ENCODE peak calls at places on chromosomes 3 and 15, in ten cellular contexts. W is body of pancreas, Y is transverse colon, V is adrenal gland, A is IMR-90, S is stomach, B is testis, N is A549, H is endothelial cell of umbilical vein, U is heart left ventricle. I is an unnamed sample. For H3K4me1, the result is how much of the 10 kb centered on the place peaks cover.

GRCh38 chr15:69973102-69973714 is 124.5 kb downstream of the TLE3 start:
- DNase-seq in W (peak), Y (no peak), V (no peak), A (peak), S (no peak), B (no peak), N (peak), H (no peak), U (no peak), I (no peak)

GRCh38 chr15:77856718-77857346 is 220.7 kb downstream of the TBC1D2B start:
- DNase-seq in W (no peak), Y (no peak), V (no peak), A (no peak), S (no peak), B (no peak), N (no peak), H (no peak), U (no peak), I (no peak)

GRCh38 chr3:98770261-98771039 is 7.3 kb downstream of the ST3GAL6 start:
- DNase-seq in W (peak), Y (peak), V (peak), A (no peak), S (peak), B (no peak), N (no peak), H (no peak), U (peak), I (no peak)

GRCh38 chr15:27353837-27354236 is 382.9 kb downstream of the GABRG3 start:
- DNase-seq in W (no peak), Y (no peak), V (no peak), A (no peak), S (no peak), B (no peak), N (no peak), H (no peak), U (no peak), I (no peak)

GRCh38 chr15:82937659-82938058 is 14.9 kb downstream of the HOMER2 start:
- DNase-seq in W (peak), Y (no peak), V (no peak), A (no peak), S (no peak), B (no peak), N (no peak), H (no peak), U (no peak), I (no peak)

GRCh38 chr15:28954466-28955159 is 68.8 kb downstream of the APBA2 start:
- DNase-seq in W (no peak), Y (no peak), V (no peak), A (no peak), S (no peak), B (no peak), N (no peak), H (no peak), U (no peak), I (no peak)

GRCh38 chr3:168040624-168041208 is 55.0 kb downstream of the GOLIM4 start:
- DNase-seq in W (peak), Y (no peak), V (no peak), A (peak), S (no peak), B (peak), N (peak), H (peak), U (no peak), I (no peak)

GRCh38 chr3:14948609-14949038 is 1.2 kb downstream of the NR2C2 start:
- DNase-seq in W (no peak), Y (no peak), V (no peak), A (no peak), S (no peak), B (no peak), N (peak), H (no peak), U (no peak), I (no peak)

GRCh38 chr3:61253756-61254155 is 2.5 kb upstream of the FHIT start:
- DNase-seq in W (no peak), Y (no peak), V (no peak), A (no peak), S (no peak), B (no peak), N (no peak), H (no peak), U (no peak), I (no peak)

GRCh38 chr3:15797600-15798303 is at the start of gene ANKRD28:
- DNase-seq in W (no peak), Y (no peak), V (no peak), A (peak), S (no peak), B (no peak), N (peak), H (peak), U (no peak), I (no peak)

GRCh38 chr3:158471639-158472294 is 99.2 kb upstream of the MLF1 start:
- DNase-seq in W (no peak), Y (no peak), V (no peak), A (peak), S (no peak), B (no peak), N (no peak), H (peak), U (no peak), I (no peak)

GRCh38 chr3:28317438-28318022 is 31.0 kb upstream of the ZCWPW2 start:
- DNase-seq in W (peak), Y (peak), V (peak), A (peak), S (no peak), B (peak), N (peak), H (peak), U (no peak), I (no peak)

GRCh38 chr3:16072420-16073110 is 101.9 kb upstream of the GALNT15 start:
- DNase-seq in W (no peak), Y (no peak), V (no peak), A (peak), S (no peak), B (no peak), N (no peak), H (no peak), U (no peak), I (no peak)

DNA sequence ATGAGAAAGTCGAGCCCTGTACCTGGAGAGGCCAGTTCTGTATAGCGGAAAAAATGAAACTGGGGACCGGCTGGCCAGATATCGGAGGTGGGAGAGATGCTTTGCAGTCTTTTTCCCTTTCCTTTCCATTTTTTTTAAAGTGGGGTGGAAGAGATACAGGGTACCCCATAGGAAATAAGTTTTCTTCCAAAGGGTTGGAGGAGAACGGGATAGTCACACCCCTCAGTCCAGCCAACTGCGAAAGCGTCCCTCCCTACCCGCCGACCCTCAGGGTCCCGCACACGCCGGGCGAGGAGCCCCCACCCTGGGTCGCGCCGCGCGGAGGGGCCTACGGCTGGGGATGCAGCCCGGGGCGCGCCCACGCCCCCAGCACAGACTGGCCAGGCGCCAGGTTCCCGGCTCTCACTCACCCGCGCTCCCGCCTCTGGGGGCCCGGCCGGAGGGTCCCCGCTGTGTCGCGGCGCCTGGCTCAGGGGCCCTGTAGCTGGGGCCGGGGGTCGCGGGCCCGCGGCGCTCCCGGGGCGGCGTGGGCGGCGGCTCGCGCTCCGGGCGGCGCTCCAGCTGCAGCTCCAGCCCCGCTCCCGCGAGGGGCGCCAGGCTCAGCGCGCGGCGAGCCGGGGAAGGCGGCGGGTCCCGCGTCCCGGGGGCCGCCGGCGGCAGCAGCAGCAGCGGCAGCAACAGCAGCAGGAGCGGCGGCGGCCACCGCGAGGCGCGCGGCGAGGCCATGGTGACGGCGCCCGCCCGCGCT is 458 bp downstream of the HEG1 start:
- DNase-seq in W (no peak), Y (no peak), V (no peak), A (peak), S (no peak), B (no peak), N (no peak), H (no peak), U (peak), I (no peak)
- H3K4me1 ChIP-seq in W (under half), Y (half or more), V (under half), A (under half), S (under half), B (under half), N (under half), H (half or more), U (under half), I (under half)

GRCh38 chr3:20450611-20451010 is 264.6 kb upstream of the SGO1 start:
- DNase-seq in W (no peak), Y (no peak), V (no peak), A (no peak), S (no peak), B (no peak), N (no peak), H (no peak), U (no peak), I (no peak)

GRCh38 chr3:20451170-20451569 is 265.2 kb upstream of the SGO1 start:
- DNase-seq in W (no peak), Y (no peak), V (no peak), A (no peak), S (no peak), B (no peak), N (no peak), H (no peak), U (no peak), I (no peak)
- TF ChIP-seq POLR2A in W (no peak), Y (no peak), V (no peak), A (no peak), S (no peak), B (no peak), N (no peak), H (no peak), U (no peak), I (no peak)

GRCh38 chr3:69659180-69659915 is 79.9 kb upstream of the MITF start:
- DNase-seq in W (no peak), Y (no peak), V (no peak), A (no peak), S (no peak), B (no peak), N (no peak), H (no peak), U (no peak), I (no peak)

GRCh38 chr3:69658514-69658913 is 80.8 kb upstream of the MITF start:
- DNase-seq in W (no peak), Y (no peak), V (no peak), A (no peak), S (no peak), B (no peak), N (no peak), H (no peak), U (no peak), I (no peak)

GRCh38 chr3:69665026-69665739 is 74.1 kb upstream of the MITF start:
- DNase-seq in W (peak), Y (no peak), V (peak), A (no peak), S (peak), B (no peak), N (peak), H (peak), U (peak), I (no peak)

DNA sequence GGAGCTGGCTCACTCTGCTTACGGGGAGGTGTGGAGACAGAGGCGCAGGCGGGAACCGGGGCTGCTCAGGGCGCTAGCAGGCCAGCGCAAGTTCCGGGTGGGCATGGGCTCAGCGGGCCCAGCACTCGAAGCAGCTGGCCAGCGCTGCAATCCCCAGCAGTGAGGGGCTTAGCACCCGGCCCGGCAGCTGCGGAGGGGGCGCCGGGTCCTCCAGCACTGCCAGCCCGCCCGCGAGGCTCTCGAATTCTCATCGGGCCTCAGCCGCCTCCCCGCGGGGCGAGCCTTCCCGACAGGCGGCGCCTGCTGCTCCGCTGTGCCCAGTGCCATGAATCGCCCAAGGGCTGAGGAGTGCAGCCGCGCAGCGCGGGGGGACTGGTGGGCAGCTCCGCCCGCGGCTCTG is 78.6 kb upstream of the MITF start:
- DNase-seq in W (no peak), Y (no peak), V (no peak), A (no peak), S (no peak), B (no peak), N (no peak), H (no peak), U (no peak), I (no peak)
- H3K4me1 ChIP-seq in W (under half), Y (under half), V (under half), A (under half), S (under half), B (under half), N (under half), H (under half), U (under half), I (under half)

DNA sequence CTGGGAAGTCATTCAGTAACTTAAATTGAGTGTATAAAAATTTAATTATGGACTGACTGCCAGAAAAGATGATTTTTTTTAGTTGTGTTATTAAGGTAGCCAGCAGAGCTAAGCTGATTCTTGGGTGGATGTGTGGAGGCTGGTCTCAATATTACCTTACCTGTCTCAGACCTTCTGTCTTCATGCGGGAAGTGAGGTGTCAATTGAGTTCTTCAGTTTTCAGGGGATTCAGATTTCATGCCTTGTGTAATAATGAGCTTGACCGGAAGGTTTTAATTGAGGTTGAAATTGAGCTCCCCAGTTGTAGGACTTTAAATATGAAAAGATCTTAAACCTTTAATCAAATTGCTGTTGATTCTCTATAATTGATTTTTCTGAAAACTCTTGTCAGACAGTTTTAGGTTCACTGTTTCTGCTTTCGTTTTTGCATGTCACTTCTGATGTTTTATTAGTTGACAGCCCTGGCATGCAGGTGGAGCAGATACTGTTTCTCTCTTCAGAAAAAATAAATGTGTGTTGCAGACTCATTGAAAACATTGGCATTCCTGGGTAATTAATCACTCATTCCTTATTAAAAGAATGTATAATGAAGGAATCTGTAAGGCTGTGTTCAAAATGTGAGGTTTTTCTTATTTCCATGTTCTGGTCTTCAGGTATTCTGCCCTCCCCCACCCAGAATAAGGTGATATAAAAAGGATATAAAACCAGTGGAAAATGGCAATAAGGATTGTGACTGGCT is 54.5 kb downstream of the PSMD6 start:
- DNase-seq in W (no peak), Y (no peak), V (no peak), A (peak), S (no peak), B (no peak), N (no peak), H (no peak), U (no peak), I (no peak)
- TF ChIP-seq POLR2A in W (no peak), Y (no peak), V (no peak), A (no peak), S (no peak), B (no peak), N (no peak), H (no peak), U (no peak), I (no peak)

DNA sequence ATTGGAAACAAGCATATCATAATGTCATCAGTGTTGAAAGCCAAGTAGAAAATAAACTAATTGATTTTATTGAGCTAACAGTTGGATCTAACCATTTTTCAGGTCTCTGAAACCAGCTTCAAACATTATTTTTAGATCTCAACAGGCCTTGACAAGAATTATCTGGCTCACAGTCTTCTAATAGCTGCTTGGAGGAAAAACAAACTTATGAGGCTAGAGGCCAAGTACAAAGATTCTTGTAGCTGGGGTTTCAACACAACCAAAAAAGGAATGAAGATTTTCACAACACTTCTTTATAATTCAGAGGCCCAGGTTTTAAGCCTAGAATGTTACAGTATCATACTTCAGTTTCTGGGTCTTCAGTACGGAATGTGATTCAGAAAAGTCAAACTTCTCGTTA is 3.7 kb downstream of the SETMAR start:
- DNase-seq in W (no peak), Y (no peak), V (no peak), A (peak), S (no peak), B (no peak), N (no peak), H (no peak), U (no peak), I (no peak)
- H3K4me1 ChIP-seq in W (under half), Y (under half), V (under half), A (under half), S (under half), B (half or more), N (under half), H (under half), U (under half), I (under half)

DNA sequence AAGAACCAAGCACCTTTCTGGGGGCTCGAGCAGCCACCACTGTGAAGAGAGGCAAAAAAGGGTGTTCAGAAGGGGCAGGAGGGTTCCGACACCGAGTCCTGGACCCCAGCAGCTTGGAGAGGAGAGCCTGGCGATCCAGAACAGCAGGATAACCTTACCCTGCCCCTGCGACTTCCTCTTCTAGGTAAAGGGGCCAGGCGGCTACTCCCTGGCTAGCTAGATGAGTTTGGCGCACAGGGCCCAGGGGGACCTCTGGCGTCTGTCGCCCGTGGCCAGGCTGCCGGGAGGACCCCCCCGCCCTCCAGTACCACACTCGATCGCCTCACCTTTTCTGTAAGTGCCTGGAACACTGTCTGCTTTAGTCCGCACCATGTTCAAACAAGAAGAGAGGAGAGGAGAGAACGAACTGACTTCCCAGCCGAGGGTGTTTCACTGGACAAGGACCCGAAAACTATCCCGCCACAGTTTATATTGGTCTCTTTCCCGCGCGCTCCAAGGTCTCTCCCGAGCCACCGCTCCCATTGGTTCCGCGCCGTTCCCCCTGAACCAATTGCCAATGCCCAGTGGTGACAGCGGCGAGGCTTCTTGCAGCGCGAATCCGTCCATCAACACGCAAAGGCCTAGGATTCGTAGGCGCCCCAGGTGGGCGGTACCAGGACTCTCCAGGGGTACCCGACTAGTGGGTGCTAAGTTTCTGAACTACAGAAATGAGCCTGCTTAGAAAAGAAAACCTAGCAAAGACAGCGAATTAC is at the start of gene PCLAF:
- DNase-seq in W (peak), Y (peak), V (peak), A (peak), S (peak), B (peak), N (peak), H (peak), U (peak), I (peak)
- TF ChIP-seq POLR2A in W (no peak), Y (no peak), V (no peak), A (peak), S (no peak), B (no peak), N (peak), H (peak), U (no peak), I (no peak)

GRCh38 chr3:136989781-136990524 is 32.2 kb downstream of the IL20RB start:
- DNase-seq in W (peak), Y (peak), V (no peak), A (no peak), S (no peak), B (no peak), N (no peak), H (no peak), U (no peak), I (no peak)
- H3K4me1 ChIP-seq in W (under half), Y (under half), V (under half), A (under half), S (under half), B (under half), N (under half), H (under half), U (under half), I (under half)

GRCh38 chr15:79969175-79969574 is 1.8 kb downstream of the BCL2A1 start:
- DNase-seq in W (no peak), Y (no peak), V (no peak), A (no peak), S (no peak), B (no peak), N (no peak), H (no peak), U (no peak), I (no peak)

GRCh38 chr15:79973445-79974180 is 2.6 kb upstream of the BCL2A1 start:
- DNase-seq in W (no peak), Y (no peak), V (no peak), A (no peak), S (no peak), B (no peak), N (no peak), H (no peak), U (no peak), I (no peak)

GRCh38 chr15:79967331-79968182 is 3.4 kb downstream of the BCL2A1 start:
- DNase-seq in W (no peak), Y (no peak), V (no peak), A (no peak), S (no peak), B (no peak), N (no peak), H (no peak), U (no peak), I (no peak)

GRCh38 chr15:79972861-79973260 is 1.9 kb upstream of the BCL2A1 start:
- DNase-seq in W (no peak), Y (no peak), V (no peak), A (no peak), S (no peak), B (no peak), N (no peak), H (no peak), U (no peak), I (no peak)

GRCh38 chr15:79970921-79971434 is at the start of gene BCL2A1:
- DNase-seq in W (no peak), Y (peak), V (no peak), A (peak), S (peak), B (peak), N (peak), H (peak), U (no peak), I (peak)
- TF ChIP-seq POLR2A in W (no peak), Y (peak), V (no peak), A (no peak), S (no peak), B (no peak), N (no peak), H (no peak), U (no peak), I (no peak)

GRCh38 chr3:71450985-71451560 is 132.5 kb downstream of the FOXP1 start:
- DNase-seq in W (no peak), Y (no peak), V (no peak), A (peak), S (no peak), B (no peak), N (no peak), H (no peak), U (no peak), I (no peak)
- H3K4me1 ChIP-seq in W (half or more), Y (half or more), V (under half), A (under half), S (under half), B (under half), N (under half), H (under half), U (under half), I (under half)